ENCODE peak calls at places on chromosomes 12 and 14, in ten cellular contexts. T is suprapubic skin, R is ovary, Q is aorta, V is endothelial cell of umbilical vein, E is GM23338, O is hepatocyte, X is sigmoid colon, M is lower leg skin, A is choroid plexus epithelial cell. U is an unnamed sample.

GRCh38 chr12:55686366-55687010 is 21.2 kb downstream of the ITGA7 start:
- DNase-seq in T (peak), R (no peak), Q (peak), V (no peak), E (no peak), O (no peak), X (peak), M (peak), A (no peak), U (peak)

GRCh38 chr14:57464013-57464730 is 29.5 kb downstream of the CCDC198 start:
- DNase-seq in T (no peak), R (no peak), Q (no peak), V (no peak), E (no peak), O (peak), X (no peak), M (no peak), A (peak), U (no peak)

GRCh38 chr14:37721976-37722659 is 126.7 kb downstream of the TTC6 start:
- DNase-seq in T (no peak), R (no peak), Q (no peak), V (no peak), E (no peak), O (no peak), X (no peak), M (no peak), A (peak), U (no peak)

GRCh38 chr12:31231611-31232360 is 94.2 kb downstream of the SINHCAF start:
- DNase-seq in T (no peak), R (no peak), Q (no peak), V (no peak), E (no peak), O (no peak), X (no peak), M (no peak), A (no peak), U (no peak)

GRCh38 chr12:69910739-69911138 is 85.7 kb downstream of the MYRFL start:
- DNase-seq in T (no peak), R (no peak), Q (no peak), V (no peak), E (no peak), O (no peak), X (no peak), M (no peak), A (no peak), U (no peak)

GRCh38 chr12:68673788-68674187 is 13.0 kb upstream of the NUP107 start:
- DNase-seq in T (no peak), R (no peak), Q (no peak), V (no peak), E (no peak), O (no peak), X (no peak), M (no peak), A (no peak), U (no peak)

GRCh38 chr14:33432407-33433023 is 493.8 kb downstream of the NPAS3 start:
- DNase-seq in T (no peak), R (no peak), Q (no peak), V (peak), E (no peak), O (peak), X (no peak), M (no peak), A (peak), U (no peak)

GRCh38 chr12:52364061-52364460 is 3.2 kb downstream of the KRT85 start:
- DNase-seq in T (no peak), R (no peak), Q (peak), V (no peak), E (no peak), O (no peak), X (no peak), M (peak), A (no peak), U (no peak)

GRCh38 chr12:3905664-3906063 is 32.5 kb upstream of the PARP11 start:
- DNase-seq in T (no peak), R (no peak), Q (no peak), V (no peak), E (no peak), O (no peak), X (no peak), M (no peak), A (no peak), U (no peak)

GRCh38 chr12:11513288-11513687 is 117.9 kb upstream of the PRB2 start:
- DNase-seq in T (no peak), R (no peak), Q (no peak), V (no peak), E (peak), O (no peak), X (no peak), M (peak), A (peak), U (no peak)

GRCh38 chr14:29925106-29925722 is 2.4 kb downstream of the PRKD1 start:
- DNase-seq in T (no peak), R (no peak), Q (no peak), V (no peak), E (peak), O (no peak), X (no peak), M (no peak), A (peak), U (no peak)

GRCh38 chr14:69226178-69226577 is 33.8 kb upstream of the GALNT16 start:
- DNase-seq in T (no peak), R (no peak), Q (no peak), V (peak), E (no peak), O (no peak), X (no peak), M (no peak), A (no peak), U (no peak)

GRCh38 chr12:120669055-120669828 is 17.7 kb upstream of the MLEC start:
- DNase-seq in T (no peak), R (peak), Q (peak), V (no peak), E (peak), O (peak), X (no peak), M (no peak), A (peak), U (no peak)

DNA sequence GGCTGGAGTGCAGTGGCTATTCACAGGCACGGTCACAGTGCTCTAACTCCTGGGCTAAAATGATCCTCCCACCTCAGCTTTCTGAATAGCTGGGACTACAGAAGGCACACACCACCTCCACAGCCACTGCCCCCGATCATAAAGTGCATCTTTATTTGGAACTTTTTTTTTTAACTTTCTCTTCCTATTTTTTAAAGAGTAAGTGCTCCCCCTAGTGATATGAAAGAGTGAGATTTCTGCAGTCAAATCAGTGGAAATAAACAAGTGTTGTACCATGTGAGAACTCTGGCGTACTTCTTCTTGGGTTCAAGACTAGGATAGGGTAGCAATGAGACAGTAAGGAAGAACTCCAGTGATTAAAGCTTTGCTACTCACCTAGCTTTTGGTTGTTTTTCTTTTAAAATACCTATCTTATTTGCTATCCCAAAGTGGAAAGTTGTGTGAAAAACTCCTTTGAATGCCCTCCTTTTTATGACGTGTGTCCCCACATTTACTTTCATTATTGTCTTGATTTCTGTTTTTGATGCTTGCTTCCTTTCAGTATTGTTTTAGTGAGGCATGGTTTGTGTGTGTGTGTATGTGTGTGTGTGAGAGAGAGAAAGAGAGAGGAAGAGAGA is 6.6 kb downstream of the PPP4R4 start:
- DNase-seq in T (no peak), R (no peak), Q (no peak), V (peak), E (peak), O (peak), X (no peak), M (no peak), A (peak), U (no peak)
- H3K4me3 ChIP-seq in T (peak), R (no peak), Q (no peak), V (no peak), E (no peak), O (no peak), X (no peak), M (no peak), A (no peak), U (peak)

GRCh38 chr12:132605055-132605441 is 5.3 kb downstream of the LRCOL1 start:
- DNase-seq in T (no peak), R (no peak), Q (no peak), V (no peak), E (no peak), O (no peak), X (no peak), M (no peak), A (no peak), U (no peak)

GRCh38 chr12:132602578-132603239 is 7.7 kb downstream of the LRCOL1 start:
- DNase-seq in T (no peak), R (no peak), Q (no peak), V (peak), E (no peak), O (no peak), X (no peak), M (no peak), A (peak), U (no peak)

GRCh38 chr12:132604108-132605054 is 6.0 kb downstream of the LRCOL1 start:
- DNase-seq in T (no peak), R (peak), Q (no peak), V (peak), E (no peak), O (no peak), X (no peak), M (no peak), A (no peak), U (no peak)

GRCh38 chr12:132601171-132601883 is 9.1 kb downstream of the LRCOL1 start:
- DNase-seq in T (no peak), R (no peak), Q (no peak), V (no peak), E (no peak), O (no peak), X (no peak), M (no peak), A (no peak), U (no peak)

DNA sequence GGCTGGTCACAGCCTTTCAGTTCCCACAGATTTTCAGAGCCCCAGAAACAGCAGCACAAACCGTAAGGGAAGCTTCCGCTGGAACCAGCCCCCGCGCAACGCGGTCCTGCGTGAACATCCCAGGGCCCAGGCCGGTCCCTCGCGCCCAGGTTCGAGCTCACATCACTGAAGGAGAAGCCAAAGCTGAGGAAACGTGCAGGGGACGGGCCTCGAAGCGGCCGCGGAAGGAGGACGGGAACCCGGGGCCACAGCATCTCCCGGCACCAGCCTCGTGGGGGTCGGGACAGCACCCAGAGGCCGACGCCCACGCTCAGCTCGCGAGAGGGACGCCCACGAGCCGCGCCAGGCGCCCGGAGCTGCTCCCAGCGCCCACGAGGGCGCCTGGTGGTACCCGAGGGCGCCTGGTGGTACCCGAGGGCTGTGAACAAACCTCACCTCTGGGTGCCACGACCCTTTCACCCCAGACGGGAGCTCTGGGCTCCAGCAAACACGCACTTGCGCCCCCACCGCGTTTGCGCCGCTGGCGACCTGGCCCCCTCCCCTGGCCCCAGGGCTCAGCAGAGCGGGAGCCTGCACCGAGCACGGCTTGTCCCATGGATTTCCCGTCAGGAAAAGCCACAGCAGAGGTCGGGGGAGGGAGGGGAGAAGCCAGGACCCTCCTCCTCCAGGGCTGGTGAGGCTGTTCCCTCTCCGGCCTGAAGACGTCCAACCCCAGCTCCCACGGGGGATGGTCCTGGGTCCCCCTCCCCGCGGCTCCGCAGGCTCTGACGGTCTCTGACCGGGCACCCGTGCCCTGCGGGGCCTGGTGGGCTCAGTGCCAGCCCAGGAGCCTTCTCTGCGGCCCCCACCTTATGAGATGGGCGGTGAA is 6.9 kb downstream of the LRCOL1 start:
- DNase-seq in T (no peak), R (peak), Q (no peak), V (peak), E (no peak), O (no peak), X (no peak), M (no peak), A (no peak), U (no peak)
- H3K4me3 ChIP-seq in T (peak), R (peak), Q (no peak), V (no peak), E (no peak), O (no peak), X (no peak), M (no peak), A (no peak), U (peak)

GRCh38 chr12:43760396-43760795 is 1.6 kb downstream of the IRAK4 start:
- DNase-seq in T (no peak), R (no peak), Q (no peak), V (no peak), E (no peak), O (no peak), X (no peak), M (no peak), A (no peak), U (no peak)
- H3K4me3 ChIP-seq in T (no peak), R (no peak), Q (peak), V (no peak), E (peak), O (no peak), X (no peak), M (no peak), A (no peak), U (peak)

GRCh38 chr14:52051251-52051650 is 17.6 kb downstream of the NID2 start:
- DNase-seq in T (no peak), R (no peak), Q (no peak), V (no peak), E (no peak), O (no peak), X (no peak), M (no peak), A (peak), U (no peak)
- H3K4me3 ChIP-seq in T (no peak), R (no peak), Q (no peak), V (no peak), E (no peak), O (no peak), X (no peak), M (no peak), A (peak), U (no peak)

GRCh38 chr12:106582264-106582591 is 576 bp upstream of the RFX4 start:
- DNase-seq in T (no peak), R (no peak), Q (no peak), V (no peak), E (no peak), O (no peak), X (no peak), M (no peak), A (no peak), U (no peak)
- H3K4me3 ChIP-seq in T (peak), R (no peak), Q (peak), V (no peak), E (peak), O (no peak), X (no peak), M (no peak), A (no peak), U (no peak)

GRCh38 chr12:47772094-47772660 is 861 bp upstream of the SLC48A1 start:
- DNase-seq in T (no peak), R (no peak), Q (no peak), V (no peak), E (no peak), O (no peak), X (no peak), M (no peak), A (no peak), U (no peak)
- H3K4me3 ChIP-seq in T (peak), R (peak), Q (no peak), V (no peak), E (peak), O (no peak), X (no peak), M (no peak), A (no peak), U (peak)

U was measured in upper lobe of right lung.